ENCODE peak calls at places on chromosomes 5 and 9, in four cellular contexts. One of them, this sample, is unnamed.

GRCh38 chr5:35671516-35671915 is 53.9 kb downstream of the SPEF2 start:
- DNase-seq in GM12878: no peak
- DNase-seq in endothelial cell of umbilical vein: no peak
- DNase-seq in K562: no peak
- DNase-seq in this sample: no peak

GRCh38 chr5:220008-220407 is 1.9 kb downstream of the SDHA start:
- DNase-seq in GM12878: no peak
- DNase-seq in K562: no peak
- DNase-seq in endothelial cell of umbilical vein: peak
- DNase-seq in this sample: no peak

GRCh38 chr9:110623462-110624025 is 44.0 kb upstream of the SVEP1 start:
- DNase-seq in endothelial cell of umbilical vein: peak
- DNase-seq in K562: peak
- DNase-seq in GM12878: peak
- DNase-seq in this sample: peak

GRCh38 chr9:97373311-97373710 is 38.6 kb upstream of the TDRD7 start:
- DNase-seq in K562: no peak
- DNase-seq in endothelial cell of umbilical vein: no peak
- DNase-seq in GM12878: no peak
- DNase-seq in this sample: no peak

GRCh38 chr5:157749462-157749799 is 5.9 kb downstream of the LSM11 start:
- DNase-seq in endothelial cell of umbilical vein: no peak
- DNase-seq in GM12878: no peak
- DNase-seq in K562: no peak
- DNase-seq in this sample: no peak

GRCh38 chr9:111944467-111944866 is 47.9 kb downstream of the UGCG start:
- DNase-seq in GM12878: no peak
- DNase-seq in K562: no peak
- DNase-seq in endothelial cell of umbilical vein: no peak
- DNase-seq in this sample: peak

GRCh38 chr9:83572524-83572923 is 34.3 kb upstream of the FRMD3 start:
- DNase-seq in K562: no peak
- DNase-seq in GM12878: no peak
- DNase-seq in endothelial cell of umbilical vein: no peak
- DNase-seq in this sample: no peak

GRCh38 chr5:109550077-109550476 is 139.7 kb upstream of the MAN2A1 start:
- DNase-seq in endothelial cell of umbilical vein: no peak
- DNase-seq in GM12878: no peak
- DNase-seq in K562: no peak
- DNase-seq in this sample: no peak

GRCh38 chr5:7941692-7942091 is 72.7 kb downstream of the MTRR start:
- DNase-seq in GM12878: no peak
- DNase-seq in K562: no peak
- DNase-seq in endothelial cell of umbilical vein: no peak
- DNase-seq in this sample: no peak

GRCh38 chr5:168409601-168410458 is 76.4 kb upstream of the RARS1 start:
- DNase-seq in K562: no peak
- DNase-seq in GM12878: peak
- DNase-seq in endothelial cell of umbilical vein: no peak
- DNase-seq in this sample: peak

GRCh38 chr5:125042243-125042887 is 295.9 kb upstream of the ZNF608 start:
- DNase-seq in K562: no peak
- DNase-seq in GM12878: no peak
- DNase-seq in endothelial cell of umbilical vein: no peak
- DNase-seq in this sample: peak

GRCh38 chr9:114339130-114339908 is 9.7 kb downstream of the ORM2 start:
- DNase-seq in endothelial cell of umbilical vein: peak
- DNase-seq in K562: peak
- DNase-seq in GM12878: peak
- DNase-seq in this sample: peak

GRCh38 chr9:105632807-105633206 is 29.4 kb upstream of the TAL2 start:
- DNase-seq in K562: no peak
- DNase-seq in GM12878: no peak
- DNase-seq in endothelial cell of umbilical vein: peak
- DNase-seq in this sample: no peak

GRCh38 chr9:137892424-137893191 is 15.0 kb downstream of the CACNA1B start:
- DNase-seq in K562: no peak
- DNase-seq in GM12878: no peak
- DNase-seq in endothelial cell of umbilical vein: no peak
- DNase-seq in this sample: no peak

GRCh38 chr5:80566711-80567259 is 3.3 kb downstream of the ANKRD34B start:
- DNase-seq in K562: no peak
- DNase-seq in GM12878: no peak
- DNase-seq in endothelial cell of umbilical vein: no peak
- DNase-seq in this sample: no peak

GRCh38 chr5:7225826-7226225 is 170.1 kb upstream of the ADCY2 start:
- DNase-seq in GM12878: no peak
- DNase-seq in K562: no peak
- DNase-seq in endothelial cell of umbilical vein: no peak
- DNase-seq in this sample: no peak

GRCh38 chr5:135843571-135844337 is 9.3 kb downstream of the SLC25A48 start:
- DNase-seq in GM12878: no peak
- DNase-seq in K562: no peak
- DNase-seq in endothelial cell of umbilical vein: no peak
- DNase-seq in this sample: no peak

GRCh38 chr5:90131734-90132133 is 277.8 kb downstream of the CETN3 start:
- DNase-seq in GM12878: peak
- DNase-seq in endothelial cell of umbilical vein: no peak
- DNase-seq in K562: no peak
- DNase-seq in this sample: no peak

GRCh38 chr5:163478126-163478981 is 17.9 kb downstream of the HMMR start:
- DNase-seq in GM12878: no peak
- DNase-seq in endothelial cell of umbilical vein: peak
- DNase-seq in K562: no peak
- DNase-seq in this sample: peak

GRCh38 chr9:118529210-118529609 is 825.0 kb downstream of the TLR4 start:
- DNase-seq in GM12878: no peak
- DNase-seq in endothelial cell of umbilical vein: peak
- DNase-seq in K562: no peak
- DNase-seq in this sample: no peak

GRCh38 chr9:115650768-115651167 is 502.8 kb upstream of the PAPPA start:
- DNase-seq in endothelial cell of umbilical vein: no peak
- DNase-seq in K562: no peak
- DNase-seq in GM12878: no peak
- DNase-seq in this sample: peak

GRCh38 chr9:106149956-106150355 is 455.6 kb downstream of the TMEM38B start:
- DNase-seq in K562: no peak
- DNase-seq in GM12878: no peak
- DNase-seq in endothelial cell of umbilical vein: no peak
- DNase-seq in this sample: no peak

GRCh38 chr5:75405296-75405695 is 68.3 kb downstream of the HMGCR start:
- DNase-seq in endothelial cell of umbilical vein: no peak
- DNase-seq in K562: no peak
- DNase-seq in GM12878: no peak
- DNase-seq in this sample: peak

GRCh38 chr9:133758228-133758627 is 20.1 kb upstream of the SARDH start:
- DNase-seq in K562: no peak
- DNase-seq in GM12878: no peak
- DNase-seq in endothelial cell of umbilical vein: no peak
- DNase-seq in this sample: no peak

GRCh38 chr9:132711846-132712245 is 41.6 kb downstream of the GTF3C4 start:
- DNase-seq in endothelial cell of umbilical vein: no peak
- DNase-seq in GM12878: no peak
- DNase-seq in K562: no peak
- DNase-seq in this sample: no peak

GRCh38 chr5:8517461-8517860 is 648.5 kb downstream of the MTRR start:
- DNase-seq in endothelial cell of umbilical vein: no peak
- DNase-seq in GM12878: no peak
- DNase-seq in K562: no peak
- DNase-seq in this sample: peak

GRCh38 chr9:68822596-68823165 is 117.6 kb downstream of the PIP5K1B start:
- DNase-seq in K562: peak
- DNase-seq in endothelial cell of umbilical vein: no peak
- DNase-seq in GM12878: no peak
- DNase-seq in this sample: no peak

GRCh38 chr9:34521406-34522045 is 1.3 kb downstream of the ENHO start:
- DNase-seq in K562: no peak
- DNase-seq in endothelial cell of umbilical vein: no peak
- DNase-seq in GM12878: no peak
- DNase-seq in this sample: no peak

GRCh38 chr9:91714020-91714721 is 235.9 kb downstream of the ROR2 start:
- DNase-seq in GM12878: no peak
- DNase-seq in endothelial cell of umbilical vein: peak
- DNase-seq in K562: peak
- DNase-seq in this sample: peak

GRCh38 chr5:142726188-142726731 is 40.4 kb upstream of the FGF1 start:
- DNase-seq in endothelial cell of umbilical vein: peak
- DNase-seq in K562: no peak
- DNase-seq in GM12878: peak
- DNase-seq in this sample: peak

GRCh38 chr9:93119703-93119952 is 14.4 kb downstream of the NINJ1 start:
- DNase-seq in endothelial cell of umbilical vein: no peak
- DNase-seq in GM12878: no peak
- DNase-seq in K562: no peak
- DNase-seq in this sample: no peak

GRCh38 chr5:167764650-167765289 is 526.7 kb upstream of the WWC1 start:
- DNase-seq in K562: no peak
- DNase-seq in endothelial cell of umbilical vein: no peak
- DNase-seq in GM12878: no peak
- DNase-seq in this sample: no peak

GRCh38 chr5:134004626-134005414 is at the start of gene VDAC1:
- DNase-seq in endothelial cell of umbilical vein: peak
- DNase-seq in K562: peak
- DNase-seq in GM12878: no peak
- DNase-seq in this sample: peak

GRCh38 chr5:158017433-158017832 is 158.5 kb upstream of the CLINT1 start:
- DNase-seq in endothelial cell of umbilical vein: no peak
- DNase-seq in K562: no peak
- DNase-seq in GM12878: no peak
- DNase-seq in this sample: no peak

GRCh38 chr5:88732862-88733261 is 150.1 kb downstream of the MEF2C start:
- DNase-seq in K562: no peak
- DNase-seq in endothelial cell of umbilical vein: no peak
- DNase-seq in GM12878: no peak
- DNase-seq in this sample: no peak

GRCh38 chr5:9037048-9037447 is 508.8 kb downstream of the SEMA5A start:
- DNase-seq in endothelial cell of umbilical vein: no peak
- DNase-seq in GM12878: no peak
- DNase-seq in K562: no peak
- DNase-seq in this sample: no peak

GRCh38 chr5:40134883-40135520 is 544.7 kb upstream of the PTGER4 start:
- DNase-seq in GM12878: no peak
- DNase-seq in K562: no peak
- DNase-seq in endothelial cell of umbilical vein: peak
- DNase-seq in this sample: no peak

GRCh38 chr5:172871561-172871960 is 37.5 kb downstream of the ERGIC1 start:
- DNase-seq in GM12878: no peak
- DNase-seq in endothelial cell of umbilical vein: no peak
- DNase-seq in K562: no peak
- DNase-seq in this sample: no peak
- TF ChIP-seq FOS in GM12878: no peak
- TF ChIP-seq FOS in endothelial cell of umbilical vein: no peak
- TF ChIP-seq FOS in K562: no peak
- TF ChIP-seq FOS in this sample: no peak

DNA sequence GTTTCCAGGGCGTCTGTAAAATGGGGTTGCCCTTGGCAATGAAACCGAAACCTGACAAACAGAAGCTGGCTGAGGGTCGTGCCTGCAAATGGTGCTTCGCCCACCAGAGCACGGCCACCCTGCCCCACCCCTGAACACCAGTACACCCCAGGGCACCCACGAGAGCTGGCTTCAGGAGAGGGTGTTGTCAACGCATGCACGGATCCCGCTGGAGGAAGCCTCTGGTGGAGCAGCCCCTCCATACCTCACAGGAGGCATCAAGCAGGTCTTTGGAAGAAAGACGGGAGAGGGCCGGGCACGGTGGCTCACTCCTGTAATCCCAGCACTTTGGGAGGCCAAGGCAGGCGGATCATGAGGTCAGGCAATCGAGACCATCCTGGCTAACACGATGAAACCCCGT is 8.6 kb downstream of the SLC6A3 start:
- DNase-seq in GM12878: no peak
- DNase-seq in K562: no peak
- DNase-seq in endothelial cell of umbilical vein: no peak
- DNase-seq in this sample: no peak
- TF ChIP-seq FOS in GM12878: no peak
- TF ChIP-seq FOS in K562: no peak
- TF ChIP-seq FOS in endothelial cell of umbilical vein: no peak
- TF ChIP-seq FOS in this sample: no peak

GRCh38 chr5:71932649-71933338 is 174.5 kb upstream of the MAP1B start:
- DNase-seq in K562: peak
- DNase-seq in GM12878: no peak
- DNase-seq in endothelial cell of umbilical vein: peak
- DNase-seq in this sample: peak
- TF ChIP-seq FOS in K562: no peak
- TF ChIP-seq FOS in GM12878: no peak
- TF ChIP-seq FOS in endothelial cell of umbilical vein: peak
- TF ChIP-seq FOS in this sample: no peak

DNA sequence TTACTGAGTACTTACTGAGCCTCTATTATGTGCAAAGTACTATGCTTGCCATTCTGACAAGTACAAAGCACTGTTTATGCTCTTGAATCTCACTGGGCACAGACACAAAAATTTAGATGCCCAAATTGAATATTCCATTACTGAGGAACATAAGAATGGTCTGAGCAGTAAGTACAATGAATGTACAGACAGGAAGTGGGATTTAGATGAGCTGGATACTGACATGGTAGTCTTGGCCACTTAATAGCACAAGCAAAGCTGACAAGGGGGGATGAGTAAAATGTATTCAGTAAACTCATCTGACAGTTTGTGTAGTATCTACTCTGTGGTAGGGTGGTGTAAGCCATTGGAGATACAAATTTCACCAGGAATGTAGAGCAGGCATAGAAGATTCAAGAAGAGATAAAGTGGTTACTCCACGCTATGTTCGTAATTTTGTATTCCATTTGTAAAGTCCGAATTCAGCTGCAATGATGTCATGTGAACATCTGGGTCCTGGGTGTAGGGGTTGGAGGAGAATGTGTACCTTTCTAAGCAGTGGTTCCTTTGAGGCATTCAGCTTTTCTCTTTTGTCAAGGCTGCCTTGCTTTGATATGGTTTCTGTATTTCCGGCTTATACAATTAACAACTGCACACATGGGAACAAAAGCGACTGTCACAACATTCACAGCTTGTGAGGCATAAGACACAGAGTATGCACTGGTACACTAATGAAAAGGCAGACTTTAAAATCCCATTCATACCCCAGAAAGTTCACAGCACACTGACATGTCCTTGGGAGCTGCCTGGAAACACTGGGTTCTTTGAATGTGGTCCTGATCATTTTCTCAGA is 132.2 kb downstream of the EFNA5 start:
- DNase-seq in GM12878: no peak
- DNase-seq in K562: no peak
- DNase-seq in endothelial cell of umbilical vein: no peak
- DNase-seq in this sample: peak
- TF ChIP-seq FOS in GM12878: no peak
- TF ChIP-seq FOS in K562: no peak
- TF ChIP-seq FOS in endothelial cell of umbilical vein: no peak
- TF ChIP-seq FOS in this sample: no peak

This sample was measured in IMR-90.